ENCODE peak calls at places on chromosomes 1 and 21, in eight cellular contexts. Z is HFFc6; K is GOT3; I is stimulated activated CD4-positive, alpha-beta T cell treated with anti-CD3 and anti-CD28 coated beads, Interleukin-15, amount 100 ng/mL, for 24 hours; Y is activated naive CD4-positive, alpha-beta T cell; M is GM12891; W is NCI-H774; X is activated naive CD8-positive, alpha-beta T cell treated with anti-CD3 and anti-CD28 coated beads, Interleukin-2, amount 50 U/mL, for 24 hours. C is an unnamed sample.
A peak's percentile ranks its signal among the peaks of the same experiment; 100 is the strongest.

GRCh38 chr1:36925251-36925650 is 109.1 kb downstream of the GRIK3 start:
- DNase-seq in Z (no peak), I (no peak), W (no peak), Y (no peak), X (no peak), M (no peak), K (no peak), C (no peak)

GRCh38 chr1:197902131-197902453 is 338 bp upstream of the C1orf53 start:
- DNase-seq in W (no peak), Z (no peak), I (no peak), M (no peak), X (no peak), Y (no peak), K (no peak), C (no peak)

GRCh38 chr1:46275030-46275337 is 27.4 kb downstream of the RAD54L start:
- DNase-seq in I (no peak), Z (no peak), Y (no peak), X (no peak), K (no peak), W (no peak), M (no peak), C (no peak)

GRCh38 chr1:3697810-3698209 is 45.5 kb downstream of the TP73 start:
- DNase-seq in X (no peak), K (no peak), W (peak; percentile 67), I (no peak), Z (no peak), M (no peak), Y (no peak), C (no peak)

GRCh38 chr1:216616425-216616824 is 106.8 kb downstream of the ESRRG start:
- DNase-seq in Y (no peak), Z (no peak), W (no peak), I (no peak), M (no peak), X (no peak), K (no peak), C (peak; percentile 24)

GRCh38 chr1:162632234-162632666 is at the start of gene DDR2:
- DNase-seq in W (no peak), X (no peak), M (no peak), I (no peak), Z (peak; percentile 94), K (peak; percentile 18), Y (no peak), C (no peak)

GRCh38 chr1:15985611-15986272 is 9.8 kb upstream of the ZBTB17 start:
- DNase-seq in W (no peak), Y (no peak), K (no peak), X (no peak), Z (no peak), M (no peak), I (peak; percentile 21), C (no peak)

GRCh38 chr1:62834400-62834987 is 50.6 kb downstream of the ATG4C start:
- DNase-seq in Z (no peak), K (no peak), I (no peak), W (no peak), M (no peak), X (no peak), Y (no peak), C (no peak)

GRCh38 chr21:38914531-38915385 is 109.0 kb downstream of the ETS2 start:
- DNase-seq in M (no peak), Z (no peak), Y (no peak), W (no peak), K (no peak), I (no peak), X (no peak), C (peak; percentile 32)

GRCh38 chr1:150810958-150811676 is 3.1 kb upstream of the CTSK start:
- DNase-seq in K (no peak), X (no peak), Y (no peak), I (no peak), Z (no peak), W (no peak), M (no peak), C (no peak)

GRCh38 chr1:5887436-5888290 is 104.6 kb downstream of the NPHP4 start:
- DNase-seq in K (no peak), M (no peak), Y (no peak), W (no peak), X (no peak), Z (no peak), I (no peak), C (no peak)

GRCh38 chr1:220217383-220217988 is 54.8 kb downstream of the RAB3GAP2 start:
- DNase-seq in W (no peak), I (no peak), M (no peak), K (no peak), X (no peak), Y (no peak), Z (no peak), C (peak; percentile 39)

GRCh38 chr1:115682792-115683191 is 41.0 kb downstream of the VANGL1 start:
- DNase-seq in M (no peak), Y (no peak), I (no peak), K (no peak), W (no peak), Z (no peak), X (no peak), C (no peak)

GRCh38 chr1:151832318-151832984 is 849 bp upstream of the RORC start:
- DNase-seq in M (no peak), Y (no peak), I (no peak), X (no peak), Z (peak; percentile 27), W (peak; percentile 85), K (no peak), C (no peak)

GRCh38 chr1:238364214-238364892 is 473.6 kb upstream of the ZP4 start:
- DNase-seq in I (no peak), X (no peak), K (no peak), W (no peak), Y (no peak), Z (no peak), M (no peak), C (no peak)

GRCh38 chr1:113479713-113480676 is 89.7 kb downstream of the MAGI3 start:
- DNase-seq in W (no peak), Z (no peak), K (no peak), Y (no peak), X (no peak), M (no peak), I (no peak), C (peak; percentile 1)

GRCh38 chr1:107874221-107874620 is 90.8 kb downstream of the VAV3 start:
- DNase-seq in W (no peak), K (no peak), I (no peak), M (no peak), X (no peak), Y (no peak), Z (no peak), C (no peak)

GRCh38 chr1:38003261-38004250 is 1.8 kb downstream of the FHL3 start:
- DNase-seq in Y (no peak), W (no peak), X (no peak), K (no peak), I (no peak), Z (no peak), M (no peak), C (peak; percentile 45)

GRCh38 chr1:5945445-5945844 is 46.8 kb downstream of the NPHP4 start:
- DNase-seq in W (no peak), Y (no peak), I (no peak), M (no peak), K (no peak), X (no peak), Z (no peak), C (no peak)

GRCh38 chr1:225471453-225472301 is 43.8 kb upstream of the LBR start:
- DNase-seq in X (no peak), M (no peak), W (no peak), K (no peak), I (no peak), Z (no peak), Y (no peak), C (no peak)

GRCh38 chr1:41380979-41381690 is 19.9 kb downstream of the FOXO6 start:
- DNase-seq in I (no peak), W (peak; percentile 93), Y (no peak), M (no peak), Z (no peak), X (no peak), K (no peak), C (peak; percentile 9)

GRCh38 chr1:32954183-32954582 is 10.4 kb downstream of the RNF19B start:
- DNase-seq in Z (no peak), M (no peak), I (no peak), X (no peak), Y (no peak), K (no peak), W (no peak), C (no peak)

GRCh38 chr1:84603223-84603622 is 29.0 kb upstream of the CTBS start:
- DNase-seq in W (no peak), Y (no peak), I (no peak), X (no peak), K (no peak), Z (peak; percentile 46), M (no peak), C (no peak)

GRCh38 chr1:66371233-66372005 is 162.5 kb upstream of the SGIP1 start:
- DNase-seq in W (no peak), Z (peak; percentile 80), X (no peak), I (peak; percentile 40), M (no peak), Y (no peak), K (no peak), C (no peak)

GRCh38 chr1:184395370-184395769 is 8.5 kb downstream of the C1orf21 start:
- DNase-seq in Z (no peak), I (no peak), W (no peak), M (no peak), X (no peak), K (no peak), Y (no peak), C (peak; percentile 7)

GRCh38 chr1:168945870-168946269 is 160.6 kb upstream of the ATP1B1 start:
- DNase-seq in Y (no peak), M (no peak), I (no peak), X (no peak), Z (no peak), W (no peak), K (no peak), C (no peak)

GRCh38 chr1:66282343-66282852 is 251.6 kb upstream of the SGIP1 start:
- DNase-seq in W (no peak), M (no peak), X (peak; percentile 64), K (no peak), Y (no peak), Z (peak; percentile 83), I (peak; percentile 78), C (no peak)

GRCh38 chr1:32763221-32763620 is 53.9 kb downstream of the YARS1 start:
- DNase-seq in I (no peak), W (no peak), Z (no peak), M (no peak), Y (no peak), X (no peak), K (no peak), C (no peak)

GRCh38 chr1:160131803-160132565 is 16.4 kb downstream of the ATP1A2 start:
- DNase-seq in W (no peak), Y (no peak), X (no peak), M (no peak), I (no peak), Z (no peak), K (no peak), C (no peak)

GRCh38 chr1:198915327-198916231 is 276.7 kb downstream of the PTPRC start:
- DNase-seq in Z (no peak), X (no peak), W (no peak), Y (no peak), K (no peak), I (no peak), M (no peak), C (no peak)

GRCh38 chr1:182357913-182358312 is 33.7 kb downstream of the GLUL start:
- DNase-seq in X (no peak), W (no peak), K (no peak), Z (no peak), I (no peak), M (no peak), Y (no peak), C (no peak)

GRCh38 chr1:167221126-167221803 is 579 bp downstream of the POU2F1 start:
- DNase-seq in K (no peak), I (peak; percentile 36), W (peak; percentile 23), M (no peak), X (no peak), Y (no peak), Z (no peak), C (peak; percentile 66)

GRCh38 chr1:92411511-92411910 is 75.2 kb downstream of the GFI1 start:
- DNase-seq in Y (no peak), M (no peak), Z (peak; percentile 70), K (no peak), I (peak; percentile 9), X (peak; percentile 6), W (no peak), C (no peak)

GRCh38 chr21:36170823-36171222 is 14.2 kb downstream of the DOP1B start:
- DNase-seq in W (no peak), K (no peak), Z (no peak), M (no peak), Y (no peak), X (no peak), I (no peak), C (no peak)

C was measured in erythroblast.